ENCODE peak calls at places on chromosomes 5 and 9, in five cellular contexts. U is suprapubic skin, Y is ACHN, I is PC-3, P is NCI-H510A treated with DMSO at 0.1 percent for 48 hours. H is an unnamed sample.
A peak's percentile ranks its signal among the peaks of the same experiment; 100 is the strongest.

GRCh38 chr5:135491552-135492318 is 39.6 kb upstream of the TIFAB start:
- DNase-seq in U (no peak), Y (no peak), I (peak; percentile 80), P (peak; percentile 74), H (no peak)

GRCh38 chr5:88687253-88687955 is 195.6 kb downstream of the MEF2C start:
- DNase-seq in U (no peak), Y (no peak), I (no peak), P (no peak), H (no peak)

GRCh38 chr5:42875785-42876374 is 64.2 kb upstream of the SELENOP start:
- DNase-seq in U (no peak), Y (no peak), I (no peak), P (no peak), H (no peak)

GRCh38 chr5:94551858-94552257 is 66.5 kb downstream of the KIAA0825 start:
- DNase-seq in U (no peak), Y (no peak), I (no peak), P (no peak), H (no peak)

GRCh38 chr5:156322666-156323065 is 4.3 kb upstream of the SGCD start:
- DNase-seq in U (no peak), Y (no peak), I (no peak), P (no peak), H (no peak)

GRCh38 chr5:102801375-102801774 is 46.3 kb downstream of the PAM start:
- DNase-seq in U (no peak), Y (no peak), I (no peak), P (no peak), H (no peak)

GRCh38 chr5:138263581-138263980 is 10.8 kb downstream of the GFRA3 start:
- DNase-seq in U (no peak), Y (no peak), I (no peak), P (no peak), H (no peak)

GRCh38 chr9:127905788-127906191 is 6.4 kb upstream of the ST6GALNAC6 start:
- DNase-seq in U (no peak), Y (no peak), I (no peak), P (no peak), H (no peak)

GRCh38 chr9:135078361-135078821 is 9.1 kb upstream of the OLFM1 start:
- DNase-seq in U (peak; percentile 58), Y (no peak), I (no peak), P (no peak), H (no peak)

GRCh38 chr9:32930486-32930885 is 70.9 kb downstream of the APTX start:
- DNase-seq in U (no peak), Y (no peak), I (no peak), P (no peak), H (no peak)

GRCh38 chr5:371811-372555 is 50.5 kb downstream of the AHRR start:
- DNase-seq in U (peak; percentile 67), Y (no peak), I (no peak), P (peak; percentile 52), H (no peak)

GRCh38 chr5:155106221-155106620 is 92.7 kb downstream of the KIF4B start:
- DNase-seq in U (no peak), Y (no peak), I (no peak), P (no peak), H (no peak)

H was measured in kidney epithelial cell.